ENCODE peak calls at places on chromosomes 4 and X, in nine cellular contexts. One of them, this sample, is unnamed.
A peak's percentile ranks its signal among the peaks of the same experiment; 100 is the strongest.

GRCh38 chr4:2412885-2413716 is 5.3 kb downstream of the ZFYVE28 start:
- DNase-seq in esophagus muscularis mucosa: peak; percentile 94
- DNase-seq in transverse colon: peak; percentile 91
- DNase-seq in upper lobe of left lung: peak; percentile 92
- DNase-seq in GM12878: peak; percentile 91
- DNase-seq in sigmoid colon: peak; percentile 87
- DNase-seq in K562: peak; percentile 87
- DNase-seq in HepG2: peak; percentile 70
- DNase-seq in stomach: peak; percentile 90
- DNase-seq in this sample: peak; percentile 86

GRCh38 chr4:158823461-158823873 is 54.6 kb downstream of the FNIP2 start:
- DNase-seq in upper lobe of left lung: no peak
- DNase-seq in HepG2: no peak
- DNase-seq in GM12878: no peak
- DNase-seq in esophagus muscularis mucosa: no peak
- DNase-seq in K562: no peak
- DNase-seq in transverse colon: no peak
- DNase-seq in sigmoid colon: no peak
- DNase-seq in stomach: no peak
- DNase-seq in this sample: no peak

GRCh38 chrX:120372667-120373370 is 10.9 kb downstream of the ATP1B4 start:
- DNase-seq in K562: no peak
- DNase-seq in sigmoid colon: no peak
- DNase-seq in upper lobe of left lung: no peak
- DNase-seq in esophagus muscularis mucosa: no peak
- DNase-seq in HepG2: no peak
- DNase-seq in GM12878: no peak
- DNase-seq in transverse colon: no peak
- DNase-seq in stomach: no peak
- DNase-seq in this sample: no peak

GRCh38 chrX:3518870-3519269 is 172.4 kb upstream of the MXRA5 start:
- DNase-seq in stomach: peak; percentile 25
- DNase-seq in upper lobe of left lung: no peak
- DNase-seq in GM12878: no peak
- DNase-seq in esophagus muscularis mucosa: no peak
- DNase-seq in HepG2: peak; percentile 2
- DNase-seq in K562: peak; percentile 8
- DNase-seq in sigmoid colon: peak; percentile 66
- DNase-seq in transverse colon: peak; percentile 18
- DNase-seq in this sample: no peak

GRCh38 chr4:78928835-78929234 is 10.4 kb downstream of the PAQR3 start:
- DNase-seq in transverse colon: no peak
- DNase-seq in K562: no peak
- DNase-seq in upper lobe of left lung: no peak
- DNase-seq in HepG2: no peak
- DNase-seq in sigmoid colon: no peak
- DNase-seq in GM12878: no peak
- DNase-seq in stomach: no peak
- DNase-seq in esophagus muscularis mucosa: no peak
- DNase-seq in this sample: no peak

GRCh38 chrX:42755820-42756219 is 22.1 kb downstream of the PPP1R2C start:
- DNase-seq in esophagus muscularis mucosa: no peak
- DNase-seq in HepG2: no peak
- DNase-seq in K562: no peak
- DNase-seq in sigmoid colon: peak; percentile 66
- DNase-seq in transverse colon: no peak
- DNase-seq in stomach: no peak
- DNase-seq in GM12878: no peak
- DNase-seq in upper lobe of left lung: peak; percentile 33
- DNase-seq in this sample: peak; percentile 63

GRCh38 chr4:137390707-137391106 is 141.6 kb downstream of the PCDH18 start:
- DNase-seq in K562: no peak
- DNase-seq in upper lobe of left lung: no peak
- DNase-seq in sigmoid colon: no peak
- DNase-seq in esophagus muscularis mucosa: no peak
- DNase-seq in transverse colon: no peak
- DNase-seq in HepG2: no peak
- DNase-seq in stomach: no peak
- DNase-seq in GM12878: no peak
- DNase-seq in this sample: no peak

GRCh38 chrX:46912098-46912672 is at the start of gene JADE3:
- DNase-seq in upper lobe of left lung: peak; percentile 78
- DNase-seq in transverse colon: peak; percentile 79
- DNase-seq in K562: peak; percentile 70
- DNase-seq in GM12878: no peak
- DNase-seq in sigmoid colon: peak; percentile 85
- DNase-seq in HepG2: peak; percentile 55
- DNase-seq in esophagus muscularis mucosa: peak; percentile 91
- DNase-seq in stomach: peak; percentile 76
- DNase-seq in this sample: peak; percentile 68

GRCh38 chr4:53501561-53501960 is 89.7 kb downstream of the LNX1 start:
- DNase-seq in upper lobe of left lung: no peak
- DNase-seq in HepG2: no peak
- DNase-seq in transverse colon: no peak
- DNase-seq in GM12878: no peak
- DNase-seq in sigmoid colon: no peak
- DNase-seq in stomach: no peak
- DNase-seq in K562: no peak
- DNase-seq in esophagus muscularis mucosa: no peak
- DNase-seq in this sample: no peak

GRCh38 chr4:1191621-1192020 is 19.2 kb upstream of the SPON2 start:
- DNase-seq in K562: no peak
- DNase-seq in GM12878: no peak
- DNase-seq in transverse colon: peak; percentile 17
- DNase-seq in sigmoid colon: peak; percentile 64
- DNase-seq in stomach: peak; percentile 27
- DNase-seq in upper lobe of left lung: no peak
- DNase-seq in HepG2: no peak
- DNase-seq in esophagus muscularis mucosa: no peak
- DNase-seq in this sample: peak; percentile 63

GRCh38 chr4:54109226-54110018 is 9.5 kb downstream of the GSX2 start:
- DNase-seq in HepG2: no peak
- DNase-seq in transverse colon: no peak
- DNase-seq in GM12878: no peak
- DNase-seq in sigmoid colon: no peak
- DNase-seq in esophagus muscularis mucosa: no peak
- DNase-seq in upper lobe of left lung: no peak
- DNase-seq in K562: no peak
- DNase-seq in stomach: no peak
- DNase-seq in this sample: no peak

GRCh38 chr4:176778063-176778462 is 14.7 kb downstream of the VEGFC start:
- DNase-seq in upper lobe of left lung: no peak
- DNase-seq in K562: no peak
- DNase-seq in transverse colon: no peak
- DNase-seq in HepG2: no peak
- DNase-seq in sigmoid colon: no peak
- DNase-seq in esophagus muscularis mucosa: no peak
- DNase-seq in stomach: no peak
- DNase-seq in GM12878: no peak
- DNase-seq in this sample: no peak

GRCh38 chr4:85806346-85806745 is 331.4 kb downstream of the ARHGAP24 start:
- DNase-seq in esophagus muscularis mucosa: no peak
- DNase-seq in stomach: no peak
- DNase-seq in HepG2: no peak
- DNase-seq in K562: no peak
- DNase-seq in sigmoid colon: no peak
- DNase-seq in upper lobe of left lung: no peak
- DNase-seq in GM12878: no peak
- DNase-seq in transverse colon: no peak
- DNase-seq in this sample: no peak

GRCh38 chr4:117324851-117325491 is 239.6 kb upstream of the TRAM1L1 start:
- DNase-seq in sigmoid colon: no peak
- DNase-seq in transverse colon: no peak
- DNase-seq in stomach: no peak
- DNase-seq in GM12878: no peak
- DNase-seq in HepG2: no peak
- DNase-seq in esophagus muscularis mucosa: no peak
- DNase-seq in upper lobe of left lung: no peak
- DNase-seq in K562: no peak
- DNase-seq in this sample: no peak

GRCh38 chr4:105990933-105991332 is 95.7 kb downstream of the NPNT start:
- DNase-seq in esophagus muscularis mucosa: no peak
- DNase-seq in HepG2: no peak
- DNase-seq in sigmoid colon: peak; percentile 89
- DNase-seq in stomach: peak; percentile 43
- DNase-seq in GM12878: no peak
- DNase-seq in K562: no peak
- DNase-seq in transverse colon: peak; percentile 41
- DNase-seq in upper lobe of left lung: peak; percentile 58
- DNase-seq in this sample: peak; percentile 72

GRCh38 chrX:17932781-17933180 is 71.7 kb upstream of the RAI2 start:
- DNase-seq in esophagus muscularis mucosa: no peak
- DNase-seq in upper lobe of left lung: no peak
- DNase-seq in K562: no peak
- DNase-seq in GM12878: no peak
- DNase-seq in stomach: no peak
- DNase-seq in transverse colon: no peak
- DNase-seq in HepG2: no peak
- DNase-seq in sigmoid colon: no peak
- DNase-seq in this sample: no peak

GRCh38 chrX:104156630-104157529 is at the start of gene SLC25A53:
- DNase-seq in esophagus muscularis mucosa: peak; percentile 91
- DNase-seq in stomach: peak; percentile 75
- DNase-seq in upper lobe of left lung: peak; percentile 66
- DNase-seq in GM12878: peak; percentile 69
- DNase-seq in transverse colon: peak; percentile 80
- DNase-seq in HepG2: peak; percentile 70
- DNase-seq in sigmoid colon: peak; percentile 84
- DNase-seq in K562: peak; percentile 89
- DNase-seq in this sample: peak; percentile 86

GRCh38 chr4:152028131-152028530 is 267.3 kb upstream of the GATB start:
- DNase-seq in K562: no peak
- DNase-seq in transverse colon: no peak
- DNase-seq in GM12878: no peak
- DNase-seq in HepG2: no peak
- DNase-seq in esophagus muscularis mucosa: no peak
- DNase-seq in stomach: no peak
- DNase-seq in sigmoid colon: no peak
- DNase-seq in upper lobe of left lung: no peak
- DNase-seq in this sample: no peak

GRCh38 chrX:3271485-3272186 is 74.8 kb downstream of the MXRA5 start:
- DNase-seq in esophagus muscularis mucosa: no peak
- DNase-seq in stomach: no peak
- DNase-seq in K562: no peak
- DNase-seq in GM12878: no peak
- DNase-seq in HepG2: no peak
- DNase-seq in upper lobe of left lung: no peak
- DNase-seq in transverse colon: no peak
- DNase-seq in sigmoid colon: no peak
- DNase-seq in this sample: no peak

GRCh38 chrX:154376768-154377167 is 2.3 kb upstream of the EMD start:
- DNase-seq in K562: no peak
- DNase-seq in sigmoid colon: peak; percentile 91
- DNase-seq in GM12878: no peak
- DNase-seq in HepG2: no peak
- DNase-seq in upper lobe of left lung: no peak
- DNase-seq in transverse colon: no peak
- DNase-seq in esophagus muscularis mucosa: no peak
- DNase-seq in stomach: no peak
- DNase-seq in this sample: no peak
- TF ChIP-seq EP300 in K562: no peak
- TF ChIP-seq EP300 in sigmoid colon: no peak
- TF ChIP-seq EP300 in GM12878: no peak
- TF ChIP-seq EP300 in HepG2: no peak
- TF ChIP-seq EP300 in upper lobe of left lung: no peak
- TF ChIP-seq EP300 in transverse colon: no peak
- TF ChIP-seq EP300 in esophagus muscularis mucosa: no peak
- TF ChIP-seq EP300 in stomach: no peak
- TF ChIP-seq EP300 in this sample: no peak

DNA sequence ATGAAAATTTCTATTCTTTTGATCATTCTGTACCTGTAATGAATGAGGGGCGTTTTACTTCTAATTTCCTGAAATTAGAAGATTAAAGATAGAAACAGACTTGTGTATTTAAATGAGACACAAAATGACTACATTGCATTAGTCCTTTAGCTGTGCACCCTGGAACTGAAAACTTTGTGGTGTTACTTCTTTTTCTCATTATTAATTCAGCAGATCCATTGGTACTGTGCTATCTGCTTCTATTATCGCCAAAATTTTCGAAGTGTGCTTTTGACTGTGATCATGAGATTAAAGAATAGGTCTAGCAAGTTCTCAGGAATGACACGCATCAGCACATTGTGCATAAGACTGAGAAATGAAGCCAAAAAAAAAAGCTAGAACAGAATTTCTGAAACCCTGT is 1938.9 kb upstream of the TENM3 start:
- DNase-seq in sigmoid colon: no peak
- DNase-seq in HepG2: no peak
- DNase-seq in GM12878: no peak
- DNase-seq in esophagus muscularis mucosa: no peak
- DNase-seq in K562: no peak
- DNase-seq in upper lobe of left lung: no peak
- DNase-seq in stomach: no peak
- DNase-seq in transverse colon: no peak
- DNase-seq in this sample: no peak
- TF ChIP-seq POLR2A in sigmoid colon: no peak
- TF ChIP-seq POLR2A in HepG2: no peak
- TF ChIP-seq POLR2A in GM12878: no peak
- TF ChIP-seq POLR2A in esophagus muscularis mucosa: no peak
- TF ChIP-seq POLR2A in K562: no peak
- TF ChIP-seq POLR2A in upper lobe of left lung: no peak
- TF ChIP-seq POLR2A in stomach: no peak
- TF ChIP-seq POLR2A in transverse colon: no peak
- TF ChIP-seq POLR2A in this sample: no peak

DNA sequence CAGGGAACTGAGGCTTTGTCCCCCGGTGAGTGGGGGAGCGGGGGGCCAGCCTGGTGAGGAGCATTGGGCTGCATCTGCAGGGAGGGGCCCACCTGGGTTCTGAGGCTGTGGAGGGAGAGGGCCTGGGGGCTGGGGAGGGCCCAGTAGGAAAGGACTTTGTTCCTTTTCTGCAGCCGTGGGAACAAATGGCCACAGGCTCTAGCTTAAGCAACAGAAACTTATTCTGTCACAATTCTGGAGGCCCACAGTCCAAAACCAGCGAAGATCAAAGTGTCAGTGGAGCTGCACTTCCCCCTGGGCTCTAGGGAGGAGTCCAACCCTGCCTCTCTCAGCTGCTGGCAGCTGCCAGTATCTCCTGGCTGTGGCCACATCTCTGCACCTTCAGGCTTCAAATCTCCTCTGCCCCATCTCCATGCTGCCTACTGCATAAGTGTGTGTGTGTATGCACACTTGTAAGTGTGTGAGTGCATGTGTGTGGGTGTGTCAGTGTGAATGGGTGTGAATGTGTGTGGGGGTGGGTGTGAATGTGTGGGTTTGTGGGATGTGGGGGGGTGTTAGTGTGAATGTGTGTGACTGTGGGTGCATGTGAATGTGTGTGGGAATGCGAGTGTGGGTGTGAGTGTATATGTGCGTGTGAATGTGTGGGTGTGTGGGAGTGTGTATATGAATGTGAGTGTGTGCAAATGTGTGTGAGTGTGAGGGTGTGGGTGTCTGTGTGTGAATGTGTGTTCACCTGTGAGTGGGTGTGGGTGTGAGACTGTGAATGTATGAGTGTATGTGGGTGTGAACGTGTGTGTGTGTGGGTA is 204.5 kb upstream of the PSAPL1 start:
- DNase-seq in K562: no peak
- DNase-seq in esophagus muscularis mucosa: no peak
- DNase-seq in upper lobe of left lung: peak; percentile 50
- DNase-seq in stomach: no peak
- DNase-seq in sigmoid colon: no peak
- DNase-seq in GM12878: no peak
- DNase-seq in HepG2: peak; percentile 93
- DNase-seq in transverse colon: no peak
- DNase-seq in this sample: no peak
- TF ChIP-seq POLR2AphosphoS5 in K562: no peak
- TF ChIP-seq POLR2AphosphoS5 in esophagus muscularis mucosa: no peak
- TF ChIP-seq POLR2AphosphoS5 in upper lobe of left lung: no peak
- TF ChIP-seq POLR2AphosphoS5 in stomach: no peak
- TF ChIP-seq POLR2AphosphoS5 in sigmoid colon: no peak
- TF ChIP-seq POLR2AphosphoS5 in GM12878: no peak
- TF ChIP-seq POLR2AphosphoS5 in HepG2: no peak
- TF ChIP-seq POLR2AphosphoS5 in transverse colon: no peak
- TF ChIP-seq POLR2AphosphoS5 in this sample: no peak

GRCh38 chrX:150544222-150544787 is 24.1 kb upstream of the MTM1 start:
- DNase-seq in K562: peak; percentile 36
- DNase-seq in HepG2: peak; percentile 49
- DNase-seq in transverse colon: peak; percentile 24
- DNase-seq in upper lobe of left lung: no peak
- DNase-seq in GM12878: no peak
- DNase-seq in sigmoid colon: no peak
- DNase-seq in esophagus muscularis mucosa: no peak
- DNase-seq in stomach: no peak
- DNase-seq in this sample: no peak
- TF ChIP-seq EP300 in K562: no peak
- TF ChIP-seq EP300 in HepG2: no peak
- TF ChIP-seq EP300 in transverse colon: no peak
- TF ChIP-seq EP300 in upper lobe of left lung: no peak
- TF ChIP-seq EP300 in GM12878: no peak
- TF ChIP-seq EP300 in sigmoid colon: no peak
- TF ChIP-seq EP300 in esophagus muscularis mucosa: no peak
- TF ChIP-seq EP300 in stomach: no peak
- TF ChIP-seq EP300 in this sample: no peak

This sample was measured in suprapubic skin.